ENCODE peak calls at places on chromosomes 2 and 18, in six cellular contexts. V, R, T, H, Z and U are unnamed samples. For H3K4me1, the result is how much of the 10 kb centered on the place peaks cover.

GRCh38 chr2:29225814-29226213 is 110.6 kb downstream of the CLIP4 start:
- DNase-seq in V (no peak), R (no peak), T (no peak), H (no peak), Z (no peak), U (no peak)

GRCh38 chr2:179569834-179570233 is 291.6 kb downstream of the ZNF385B start:
- DNase-seq in V (no peak), R (peak), T (peak), H (no peak), Z (no peak), U (no peak)

GRCh38 chr2:163735692-163736432 is at the start of gene FIGN:
- DNase-seq in V (no peak), R (peak), T (peak), H (peak), Z (peak), U (peak)

GRCh38 chr2:162232611-162233115 is 10.6 kb downstream of the FAP start:
- DNase-seq in V (no peak), R (no peak), T (peak), H (no peak), Z (no peak), U (no peak)

GRCh38 chr2:108637304-108637669 is 82.0 kb upstream of the RANBP2 start:
- DNase-seq in V (no peak), R (peak), T (peak), H (peak), Z (no peak), U (no peak)

GRCh38 chr2:184730288-184730687 is 132.0 kb downstream of the ZNF804A start:
- DNase-seq in V (no peak), R (no peak), T (no peak), H (no peak), Z (no peak), U (no peak)

GRCh38 chr2:152676461-152676860 is 40.8 kb downstream of the PRPF40A start:
- DNase-seq in V (no peak), R (no peak), T (no peak), H (no peak), Z (no peak), U (no peak)

GRCh38 chr2:45178359-45178758 is 169.1 kb upstream of the SIX2 start:
- DNase-seq in V (no peak), R (no peak), T (no peak), H (no peak), Z (no peak), U (no peak)

GRCh38 chr2:64613276-64613675 is 40.4 kb downstream of the SERTAD2 start:
- DNase-seq in V (no peak), R (no peak), T (peak), H (no peak), Z (no peak), U (no peak)

GRCh38 chr2:36360063-36360462 is 4.5 kb downstream of the CRIM1 start:
- DNase-seq in V (no peak), R (no peak), T (no peak), H (no peak), Z (no peak), U (no peak)

GRCh38 chr18:68449292-68449691 is 265.6 kb downstream of the TMX3 start:
- DNase-seq in V (no peak), R (no peak), T (peak), H (no peak), Z (no peak), U (no peak)

GRCh38 chr2:46914578-46915230 is 902 bp downstream of the MCFD2 start:
- DNase-seq in V (no peak), R (no peak), T (no peak), H (no peak), Z (peak), U (no peak)

GRCh38 chr2:26612034-26612433 is 29.1 kb downstream of the CIB4 start:
- DNase-seq in V (no peak), R (no peak), T (no peak), H (no peak), Z (peak), U (no peak)
- H3K4me1 ChIP-seq in V (under half), R (half or more), T (under half), H (under half), Z (under half), U (under half)

GRCh38 chr18:75208055-75208835 is 694 bp downstream of the PTGR3 start:
- DNase-seq in V (no peak), R (peak), T (peak), H (peak), Z (peak), U (no peak)
- TF ChIP-seq CTCF in V (no peak), R (no peak), T (no peak), H (peak), Z (no peak), U (no peak)

GRCh38 chr2:60517441-60517840 is 36.0 kb downstream of the BCL11A start:
- DNase-seq in V (no peak), R (no peak), T (peak), H (no peak), Z (no peak), U (no peak)

GRCh38 chr2:60516826-60517225 is 36.6 kb downstream of the BCL11A start:
- DNase-seq in V (no peak), R (no peak), T (no peak), H (no peak), Z (no peak), U (no peak)

GRCh38 chr2:60515751-60516226 is 37.7 kb downstream of the BCL11A start:
- DNase-seq in V (no peak), R (peak), T (peak), H (no peak), Z (no peak), U (no peak)

GRCh38 chr2:60514886-60515407 is 38.5 kb downstream of the BCL11A start:
- DNase-seq in V (no peak), R (no peak), T (no peak), H (no peak), Z (no peak), U (no peak)

GRCh38 chr2:60516383-60516811 is 37.1 kb downstream of the BCL11A start:
- DNase-seq in V (no peak), R (peak), T (peak), H (no peak), Z (no peak), U (no peak)
- H3K4me1 ChIP-seq in V (under half), R (under half), T (under half), H (under half), Z (under half), U (under half)

DNA sequence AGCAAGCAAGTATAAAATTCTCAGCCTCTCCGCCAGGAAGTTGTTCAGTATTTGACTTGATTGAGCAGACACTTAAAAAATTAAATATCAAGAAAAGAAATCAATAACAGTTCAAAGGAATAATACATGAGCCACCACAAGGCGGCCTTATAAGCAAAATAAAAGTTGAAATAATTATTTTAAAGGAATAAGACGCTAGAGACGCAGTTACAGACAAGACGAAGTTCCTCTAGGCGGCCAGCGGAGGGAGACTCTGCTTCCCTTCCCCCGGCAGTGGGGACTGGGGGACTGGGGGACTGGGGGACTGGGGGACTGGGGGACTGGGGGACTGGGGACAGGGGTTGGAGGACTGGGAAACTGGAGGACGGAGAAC is 524 bp downstream of the CCDC178 start:
- DNase-seq in V (no peak), R (peak), T (peak), H (no peak), Z (peak), U (no peak)
- TF ChIP-seq CTCF in V (no peak), R (peak), T (peak), H (no peak), Z (peak), U (no peak)

DNA sequence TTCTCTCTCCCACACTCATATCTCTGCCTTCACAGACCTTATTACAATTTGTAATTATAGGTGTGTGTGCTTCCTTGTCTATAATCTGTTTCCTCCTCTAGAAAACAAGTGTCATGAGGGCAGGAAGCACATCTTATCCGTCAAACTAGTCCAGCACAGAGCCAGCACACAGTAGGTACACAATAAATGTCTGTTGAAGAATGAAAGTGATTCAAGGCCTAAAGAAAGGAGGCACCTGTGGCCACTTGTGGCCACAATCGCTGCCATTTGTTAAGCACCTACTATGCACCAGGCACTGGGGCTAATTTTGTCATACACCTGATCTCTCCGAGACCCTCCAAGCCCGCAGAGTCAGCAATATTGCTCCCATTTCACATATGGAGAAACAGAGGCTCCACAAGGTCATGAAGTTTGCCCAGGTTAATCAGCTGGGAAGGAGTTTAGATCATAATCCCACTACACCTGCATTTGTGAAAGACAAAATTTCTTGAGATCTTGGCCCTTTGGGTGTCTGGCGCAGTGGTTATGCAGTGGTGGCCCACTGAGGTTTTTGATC is 78.4 kb downstream of the TNS1 start:
- DNase-seq in V (no peak), R (no peak), T (no peak), H (no peak), Z (no peak), U (no peak)
- H3K4me1 ChIP-seq in V (under half), R (half or more), T (under half), H (half or more), Z (half or more), U (under half)

GRCh38 chr2:95379616-95379925 is 22.9 kb upstream of the FAHD2A start:
- DNase-seq in V (no peak), R (no peak), T (no peak), H (no peak), Z (no peak), U (no peak)
- TF ChIP-seq CTCF in V (no peak), R (peak), T (peak), H (no peak), Z (peak), U (no peak)